ENCODE peak calls at places on chromosomes 1 and 21, in seven cellular contexts. I, X, J, U, V, E and S are unnamed samples.
A peak's percentile ranks its signal among the peaks of the same experiment; 100 is the strongest.

GRCh38 chr1:84164156-84164555 is 20.1 kb downstream of the PRKACB start:
- DNase-seq in I (no peak), X (no peak), J (peak; percentile 38), U (no peak), V (peak; percentile 51), E (no peak), S (no peak)

GRCh38 chr1:107251839-107252238 is 111.0 kb downstream of the NTNG1 start:
- DNase-seq in I (no peak), X (no peak), J (no peak), U (no peak), V (no peak), E (no peak), S (no peak)

GRCh38 chr1:39928809-39929587 is 25.9 kb upstream of the MFSD2A start:
- DNase-seq in I (no peak), X (no peak), J (no peak), U (no peak), V (no peak), E (no peak), S (no peak)

GRCh38 chr1:175872588-175872987 is 129.2 kb upstream of the TNR start:
- DNase-seq in I (no peak), X (no peak), J (no peak), U (no peak), V (no peak), E (no peak), S (no peak)

GRCh38 chr21:19507682-19508260 is 1104.2 kb upstream of the TMPRSS15 start:
- DNase-seq in I (no peak), X (no peak), J (no peak), U (no peak), V (no peak), E (no peak), S (no peak)

GRCh38 chr21:27759091-27759659 is 792.3 kb upstream of the ADAMTS5 start:
- DNase-seq in I (no peak), X (peak; percentile 29), J (peak; percentile 8), U (no peak), V (peak; percentile 24), E (no peak), S (no peak)

GRCh38 chr1:40247655-40248054 is at the start of gene TMCO2:
- DNase-seq in I (no peak), X (no peak), J (no peak), U (no peak), V (no peak), E (peak; percentile 7), S (no peak)

GRCh38 chr1:164785841-164786534 is 227.0 kb downstream of the PBX1 start:
- DNase-seq in I (no peak), X (peak; percentile 57), J (peak; percentile 61), U (peak; percentile 58), V (no peak), E (peak; percentile 25), S (no peak)

GRCh38 chr1:155713054-155713453 is 24.2 kb downstream of the DAP3 start:
- DNase-seq in I (no peak), X (no peak), J (no peak), U (no peak), V (no peak), E (no peak), S (no peak)

GRCh38 chr1:206074839-206075238 is 21.9 kb downstream of the RHEX start:
- DNase-seq in I (no peak), X (no peak), J (no peak), U (no peak), V (no peak), E (peak; percentile 56), S (no peak)

GRCh38 chr1:217311766-217312165 is 319.1 kb downstream of the GPATCH2 start:
- DNase-seq in I (no peak), X (no peak), J (peak; percentile 1), U (no peak), V (peak; percentile 53), E (no peak), S (no peak)

GRCh38 chr1:167621780-167622179 is 8.3 kb upstream of the RCSD1 start:
- DNase-seq in I (no peak), X (no peak), J (no peak), U (no peak), V (no peak), E (no peak), S (no peak)

GRCh38 chr1:52423055-52423454 is 18.7 kb downstream of the PRPF38A start:
- DNase-seq in I (no peak), X (no peak), J (no peak), U (no peak), V (no peak), E (no peak), S (no peak)

GRCh38 chr1:155932487-155932886 is 1.7 kb downstream of the KHDC4 start:
- DNase-seq in I (no peak), X (peak; percentile 59), J (peak; percentile 58), U (no peak), V (peak; percentile 72), E (no peak), S (no peak)

GRCh38 chr1:41810446-41810845 is 108.3 kb downstream of the HIVEP3 start:
- DNase-seq in I (no peak), X (peak; percentile 59), J (peak; percentile 38), U (peak; percentile 27), V (peak; percentile 62), E (peak; percentile 41), S (no peak)

GRCh38 chr1:205709059-205709398 is 28.7 kb upstream of the SLC45A3 start:
- DNase-seq in I (peak; percentile 19), X (no peak), J (peak; percentile 67), U (no peak), V (peak; percentile 76), E (peak; percentile 80), S (peak; percentile 44)

GRCh38 chr1:44654621-44655187 is 19.6 kb downstream of the TMEM53 start:
- DNase-seq in I (no peak), X (no peak), J (no peak), U (no peak), V (no peak), E (no peak), S (no peak)

GRCh38 chr1:62599044-62599443 is 1.7 kb downstream of the ANGPTL3 start:
- DNase-seq in I (no peak), X (peak; percentile 15), J (peak; percentile 10), U (no peak), V (peak; percentile 28), E (no peak), S (no peak)

GRCh38 chr1:93296555-93297154 is 49.1 kb upstream of the DR1 start:
- DNase-seq in I (no peak), X (no peak), J (no peak), U (no peak), V (no peak), E (no peak), S (no peak)

GRCh38 chr1:63557365-63557987 is 34.2 kb downstream of the EFCAB7 start:
- DNase-seq in I (no peak), X (peak; percentile 39), J (peak; percentile 37), U (peak; percentile 24), V (peak; percentile 69), E (peak; percentile 52), S (peak; percentile 9)

GRCh38 chr1:147086129-147086528 is 86.1 kb downstream of the PRKAB2 start:
- DNase-seq in I (no peak), X (no peak), J (no peak), U (no peak), V (no peak), E (no peak), S (no peak)

GRCh38 chr1:24688621-24689195 is 45.6 kb downstream of the SRRM1 start:
- DNase-seq in I (no peak), X (peak; percentile 67), J (peak; percentile 65), U (peak; percentile 62), V (peak; percentile 76), E (peak; percentile 70), S (no peak)

GRCh38 chr1:216076751-216077150 is 346.5 kb downstream of the USH2A start:
- DNase-seq in I (no peak), X (no peak), J (no peak), U (no peak), V (no peak), E (no peak), S (no peak)

GRCh38 chr1:184065559-184065958 is 14.0 kb downstream of the TSEN15 start:
- DNase-seq in I (no peak), X (no peak), J (no peak), U (no peak), V (no peak), E (no peak), S (no peak)

GRCh38 chr21:37874904-37875780 is 41.1 kb downstream of the KCNJ6 start:
- DNase-seq in I (no peak), X (no peak), J (no peak), U (no peak), V (no peak), E (no peak), S (no peak)

GRCh38 chr1:156379420-156380165 is 10.6 kb downstream of the RHBG start:
- DNase-seq in I (no peak), X (no peak), J (peak; percentile 28), U (no peak), V (no peak), E (no peak), S (no peak)

DNA sequence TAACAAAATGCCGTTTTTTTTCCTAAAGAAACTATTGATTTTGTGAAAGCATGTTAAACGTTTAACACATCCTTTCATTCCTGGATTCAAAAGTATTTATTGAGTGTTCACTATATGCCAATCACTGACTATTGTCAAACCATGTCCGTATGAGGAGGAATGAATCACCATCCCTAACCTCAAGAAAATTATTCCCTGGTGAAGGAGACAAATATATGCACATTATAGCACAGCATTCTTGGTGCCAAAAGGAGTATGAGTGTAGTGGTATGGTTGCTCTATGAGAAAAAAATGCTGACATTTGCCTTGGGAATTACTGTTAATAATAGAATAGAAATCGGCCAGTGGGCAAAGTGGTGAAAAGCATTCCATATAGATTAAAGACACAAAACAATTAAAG is 1390.1 kb downstream of the MRPL39 start:
- DNase-seq in I (no peak), X (no peak), J (no peak), U (no peak), V (no peak), E (no peak), S (no peak)
- H3K4me3 ChIP-seq in I (no peak overlapping the region), X (no peak overlapping the region), J (no peak overlapping the region), U (no peak overlapping the region), V (no peak overlapping the region), E (no peak overlapping the region), S (no peak overlapping the region)

GRCh38 chr1:159922499-159923202 is 2.7 kb downstream of the TAGLN2 start:
- DNase-seq in I (no peak), X (no peak), J (peak; percentile 48), U (no peak), V (peak; percentile 60), E (no peak), S (peak; percentile 19)
- H3K4me3 ChIP-seq in I (peak overlapping the region; percentile 81), X (peak overlapping the region; percentile 96), J (peak overlapping the region; percentile 99), U (peak overlapping the region; percentile 77), V (peak overlapping the region; percentile 96), E (no peak overlapping the region), S (peak overlapping the region; percentile 98)

DNA sequence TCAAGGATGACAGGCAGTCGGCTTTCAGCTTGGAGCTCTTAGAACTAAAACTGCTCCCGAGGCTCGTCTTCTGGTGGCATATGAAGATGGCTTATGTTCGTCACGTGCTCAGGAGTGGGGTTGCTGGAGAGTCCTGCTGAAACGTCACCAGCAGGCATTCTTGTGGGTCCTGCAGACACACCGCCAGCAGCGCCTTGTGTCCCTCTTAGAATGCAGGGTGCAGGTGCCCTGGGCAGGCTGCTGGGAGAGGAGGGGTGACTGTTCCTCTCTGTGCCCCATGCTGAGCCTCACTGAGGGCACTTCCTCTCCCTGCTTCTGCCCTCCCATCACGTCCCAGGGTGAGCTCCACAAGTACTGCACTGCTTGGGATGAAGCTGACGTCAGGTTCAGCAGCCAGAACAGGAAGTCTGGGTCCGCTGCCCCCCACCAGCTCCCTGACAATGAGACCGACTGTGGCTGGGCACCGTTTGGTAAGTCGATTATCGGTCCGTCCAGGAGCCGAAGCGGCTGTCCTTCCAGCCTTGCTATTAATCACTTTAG is 20.8 kb downstream of the SLC37A1 start:
- DNase-seq in I (no peak), X (no peak), J (no peak), U (no peak), V (no peak), E (no peak), S (no peak)
- H3K4me3 ChIP-seq in I (no peak overlapping the region), X (no peak overlapping the region), J (no peak overlapping the region), U (no peak overlapping the region), V (no peak overlapping the region), E (no peak overlapping the region), S (no peak overlapping the region)

GRCh38 chr1:114033219-114033706 is 54.0 kb downstream of the OLFML3 start:
- DNase-seq in I (no peak), X (peak; percentile 24), J (no peak), U (no peak), V (peak; percentile 18), E (no peak), S (no peak)
- H3K4me3 ChIP-seq in I (no peak overlapping the region), X (no peak overlapping the region), J (no peak overlapping the region), U (no peak overlapping the region), V (no peak overlapping the region), E (no peak overlapping the region), S (no peak overlapping the region)